ENCODE peak calls at places on chromosomes 7 and 10, in ten cellular contexts. One of them, this sample, is unnamed.

GRCh38 chr10:7550038-7550437 is 116.7 kb downstream of the ITIH5 start:
- DNase-seq in SHP77: no peak
- DNase-seq in Karpas-422: no peak
- DNase-seq in fibroblast of gingiva: no peak
- DNase-seq in astrocyte of the hippocampus: no peak
- DNase-seq in NCI-H1092: no peak
- DNase-seq in AG04450: no peak
- DNase-seq in midbrain: peak; percentile 25
- DNase-seq in EL: no peak
- DNase-seq in ELR: no peak
- DNase-seq in this sample: no peak

GRCh38 chr10:47245731-47246350 is 54.2 kb upstream of the GDF10 start:
- DNase-seq in SHP77: no peak
- DNase-seq in Karpas-422: no peak
- DNase-seq in fibroblast of gingiva: no peak
- DNase-seq in astrocyte of the hippocampus: no peak
- DNase-seq in NCI-H1092: no peak
- DNase-seq in AG04450: no peak
- DNase-seq in midbrain: no peak
- DNase-seq in EL: no peak
- DNase-seq in ELR: no peak
- DNase-seq in this sample: no peak

GRCh38 chr10:101656915-101657314 is 38.1 kb downstream of the FBXW4 start:
- DNase-seq in SHP77: no peak
- DNase-seq in Karpas-422: no peak
- DNase-seq in fibroblast of gingiva: no peak
- DNase-seq in astrocyte of the hippocampus: no peak
- DNase-seq in NCI-H1092: no peak
- DNase-seq in AG04450: no peak
- DNase-seq in midbrain: no peak
- DNase-seq in EL: no peak
- DNase-seq in ELR: no peak
- DNase-seq in this sample: no peak

GRCh38 chr7:50781371-50781770 is 1.3 kb downstream of the GRB10 start:
- DNase-seq in SHP77: no peak
- DNase-seq in Karpas-422: no peak
- DNase-seq in fibroblast of gingiva: no peak
- DNase-seq in astrocyte of the hippocampus: no peak
- DNase-seq in NCI-H1092: no peak
- DNase-seq in AG04450: no peak
- DNase-seq in midbrain: no peak
- DNase-seq in EL: no peak
- DNase-seq in ELR: no peak
- DNase-seq in this sample: no peak

GRCh38 chr7:110786576-110786975 is 304.4 kb upstream of the LRRN3 start:
- DNase-seq in SHP77: no peak
- DNase-seq in Karpas-422: no peak
- DNase-seq in fibroblast of gingiva: no peak
- DNase-seq in astrocyte of the hippocampus: no peak
- DNase-seq in NCI-H1092: peak; percentile 63
- DNase-seq in AG04450: no peak
- DNase-seq in midbrain: no peak
- DNase-seq in EL: no peak
- DNase-seq in ELR: no peak
- DNase-seq in this sample: no peak

GRCh38 chr10:57864789-57865676 is 402.7 kb downstream of the IPMK start:
- DNase-seq in SHP77: no peak
- DNase-seq in Karpas-422: no peak
- DNase-seq in fibroblast of gingiva: no peak
- DNase-seq in astrocyte of the hippocampus: no peak
- DNase-seq in NCI-H1092: no peak
- DNase-seq in AG04450: no peak
- DNase-seq in midbrain: no peak
- DNase-seq in EL: no peak
- DNase-seq in ELR: no peak
- DNase-seq in this sample: no peak

GRCh38 chr7:116145245-116145852 is 65.0 kb upstream of the TES start:
- DNase-seq in SHP77: no peak
- DNase-seq in Karpas-422: no peak
- DNase-seq in fibroblast of gingiva: no peak
- DNase-seq in astrocyte of the hippocampus: no peak
- DNase-seq in NCI-H1092: no peak
- DNase-seq in AG04450: no peak
- DNase-seq in midbrain: no peak
- DNase-seq in EL: no peak
- DNase-seq in ELR: peak; percentile 34
- DNase-seq in this sample: no peak

GRCh38 chr10:78178940-78179339 is 145.3 kb downstream of the RPS24 start:
- DNase-seq in SHP77: no peak
- DNase-seq in Karpas-422: no peak
- DNase-seq in fibroblast of gingiva: no peak
- DNase-seq in astrocyte of the hippocampus: peak; percentile 59
- DNase-seq in NCI-H1092: no peak
- DNase-seq in AG04450: no peak
- DNase-seq in midbrain: peak; percentile 40
- DNase-seq in EL: peak; percentile 14
- DNase-seq in ELR: peak; percentile 26
- DNase-seq in this sample: peak; percentile 64

GRCh38 chr10:33571616-33572015 is 237.1 kb upstream of the NRP1 start:
- DNase-seq in SHP77: no peak
- DNase-seq in Karpas-422: no peak
- DNase-seq in fibroblast of gingiva: no peak
- DNase-seq in astrocyte of the hippocampus: peak; percentile 18
- DNase-seq in NCI-H1092: no peak
- DNase-seq in AG04450: no peak
- DNase-seq in midbrain: no peak
- DNase-seq in EL: peak; percentile 33
- DNase-seq in ELR: peak; percentile 30
- DNase-seq in this sample: no peak

GRCh38 chr7:155533120-155533826 is 13.1 kb downstream of the CNPY1 start:
- DNase-seq in SHP77: no peak
- DNase-seq in Karpas-422: no peak
- DNase-seq in fibroblast of gingiva: no peak
- DNase-seq in astrocyte of the hippocampus: peak; percentile 9
- DNase-seq in NCI-H1092: peak; percentile 29
- DNase-seq in AG04450: no peak
- DNase-seq in midbrain: no peak
- DNase-seq in EL: no peak
- DNase-seq in ELR: no peak
- DNase-seq in this sample: no peak

GRCh38 chr10:115982526-115982925 is 290.5 kb downstream of the GFRA1 start:
- DNase-seq in SHP77: no peak
- DNase-seq in Karpas-422: no peak
- DNase-seq in fibroblast of gingiva: no peak
- DNase-seq in astrocyte of the hippocampus: no peak
- DNase-seq in NCI-H1092: no peak
- DNase-seq in AG04450: no peak
- DNase-seq in midbrain: no peak
- DNase-seq in EL: no peak
- DNase-seq in ELR: no peak
- DNase-seq in this sample: no peak

GRCh38 chr7:85191383-85191782 is 4.5 kb upstream of the SEMA3D start:
- DNase-seq in SHP77: no peak
- DNase-seq in Karpas-422: no peak
- DNase-seq in fibroblast of gingiva: peak; percentile 7
- DNase-seq in astrocyte of the hippocampus: peak; percentile 55
- DNase-seq in NCI-H1092: no peak
- DNase-seq in AG04450: no peak
- DNase-seq in midbrain: no peak
- DNase-seq in EL: peak; percentile 43
- DNase-seq in ELR: peak; percentile 64
- DNase-seq in this sample: peak; percentile 20

GRCh38 chr7:47460251-47460989 is 121.5 kb downstream of the TNS3 start:
- DNase-seq in SHP77: peak; percentile 78
- DNase-seq in Karpas-422: no peak
- DNase-seq in fibroblast of gingiva: no peak
- DNase-seq in astrocyte of the hippocampus: no peak
- DNase-seq in NCI-H1092: peak; percentile 57
- DNase-seq in AG04450: no peak
- DNase-seq in midbrain: no peak
- DNase-seq in EL: no peak
- DNase-seq in ELR: no peak
- DNase-seq in this sample: no peak

GRCh38 chr10:112404612-112405011 is 30.7 kb downstream of the ACSL5 start:
- DNase-seq in SHP77: no peak
- DNase-seq in Karpas-422: no peak
- DNase-seq in fibroblast of gingiva: no peak
- DNase-seq in astrocyte of the hippocampus: peak; percentile 7
- DNase-seq in NCI-H1092: no peak
- DNase-seq in AG04450: no peak
- DNase-seq in midbrain: no peak
- DNase-seq in EL: peak; percentile 8
- DNase-seq in ELR: peak; percentile 51
- DNase-seq in this sample: no peak

GRCh38 chr10:68938117-68938516 is 17.9 kb upstream of the DDX21 start:
- DNase-seq in SHP77: no peak
- DNase-seq in Karpas-422: no peak
- DNase-seq in fibroblast of gingiva: peak; percentile 17
- DNase-seq in astrocyte of the hippocampus: peak; percentile 4
- DNase-seq in NCI-H1092: no peak
- DNase-seq in AG04450: no peak
- DNase-seq in midbrain: no peak
- DNase-seq in EL: no peak
- DNase-seq in ELR: no peak
- DNase-seq in this sample: no peak

GRCh38 chr10:43427166-43427825 is 9.6 kb upstream of the ZNF487 start:
- DNase-seq in SHP77: no peak
- DNase-seq in Karpas-422: no peak
- DNase-seq in fibroblast of gingiva: no peak
- DNase-seq in astrocyte of the hippocampus: no peak
- DNase-seq in NCI-H1092: no peak
- DNase-seq in AG04450: no peak
- DNase-seq in midbrain: no peak
- DNase-seq in EL: no peak
- DNase-seq in ELR: no peak
- DNase-seq in this sample: no peak

GRCh38 chr7:139644191-139644590 is 120.7 kb downstream of the CLEC2L start:
- DNase-seq in SHP77: no peak
- DNase-seq in Karpas-422: no peak
- DNase-seq in fibroblast of gingiva: no peak
- DNase-seq in astrocyte of the hippocampus: no peak
- DNase-seq in NCI-H1092: no peak
- DNase-seq in AG04450: no peak
- DNase-seq in midbrain: no peak
- DNase-seq in EL: no peak
- DNase-seq in ELR: no peak
- DNase-seq in this sample: no peak

This sample was measured in AG08396.